ENCODE peak calls at places on chromosomes 1 and 21, in four cellular contexts. F, H, Z and M are unnamed samples.

GRCh38 chr1:230796626-230797025 is 49.4 kb downstream of the CAPN9 start:
- DNase-seq in H (no peak), F (no peak), Z (no peak), M (no peak)

GRCh38 chr1:97832490-97832889 is 88.3 kb downstream of the DPYD start:
- DNase-seq in Z (no peak), H (peak), F (no peak), M (peak)

GRCh38 chr1:68459796-68460195 is 10.0 kb upstream of the RPE65 start:
- DNase-seq in F (no peak), Z (no peak), H (peak), M (no peak)

GRCh38 chr1:239909894-239910293 is 181.8 kb upstream of the FMN2 start:
- DNase-seq in F (no peak), Z (peak), H (peak), M (peak)

GRCh38 chr21:32207096-32207716 is 71.6 kb downstream of the MIS18A start:
- DNase-seq in Z (no peak), H (no peak), F (no peak), M (no peak)

GRCh38 chr1:211830055-211830329 is 571 bp downstream of the LPGAT1 start:
- DNase-seq in F (no peak), Z (no peak), H (no peak), M (no peak)

GRCh38 chr1:84406209-84406917 is 8.1 kb downstream of the DNASE2B start:
- DNase-seq in Z (no peak), H (peak), F (no peak), M (no peak)

GRCh38 chr1:117650840-117651568 is 45.2 kb downstream of the TENT5C start:
- DNase-seq in F (no peak), H (no peak), Z (no peak), M (no peak)

GRCh38 chr1:24725209-24725651 is 20.0 kb upstream of the CLIC4 start:
- DNase-seq in F (peak), H (peak), Z (peak), M (no peak)

GRCh38 chr1:65890201-65890600 is 97.5 kb downstream of the PDE4B start:
- DNase-seq in H (no peak), F (no peak), Z (no peak), M (no peak)

GRCh38 chr21:34243562-34243961 is 120.2 kb upstream of the KCNE2 start:
- DNase-seq in H (peak), F (no peak), Z (peak), M (no peak)

GRCh38 chr1:153946622-153947246 is at the start of gene DENND4B:
- DNase-seq in Z (peak), F (peak), H (peak), M (peak)
- TF ChIP-seq CTCF in Z (peak), F (peak), H (peak), M (peak)

DNA sequence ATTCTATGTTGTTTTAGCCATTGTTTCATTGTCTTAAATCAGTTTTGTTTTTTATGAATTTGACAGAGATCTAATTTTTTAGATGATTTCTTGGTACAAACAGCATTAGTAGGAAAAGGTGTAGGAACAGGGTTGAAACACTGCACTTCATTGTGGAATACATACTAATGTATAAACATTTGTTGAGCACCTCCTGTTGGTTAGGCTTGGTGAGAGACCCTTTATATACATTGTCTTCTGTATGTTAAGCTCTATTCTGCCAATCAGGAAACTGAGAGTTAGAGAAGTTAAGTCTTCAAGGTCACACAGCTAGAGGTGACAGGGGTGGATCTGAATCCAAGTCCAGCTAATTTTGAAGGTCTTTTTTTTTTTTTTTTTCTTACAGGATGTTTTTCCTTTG is 192.7 kb downstream of the VPS13D start:
- DNase-seq in Z (no peak), F (no peak), H (no peak), M (no peak)
- TF ChIP-seq CTCF in Z (peak), F (no peak), H (no peak), M (no peak)

GRCh38 chr1:46735708-46736324 is 16.9 kb upstream of the EFCAB14 start:
- DNase-seq in F (peak), Z (peak), H (peak), M (no peak)
- TF ChIP-seq CTCF in F (no peak), Z (peak), H (peak), M (peak)

DNA sequence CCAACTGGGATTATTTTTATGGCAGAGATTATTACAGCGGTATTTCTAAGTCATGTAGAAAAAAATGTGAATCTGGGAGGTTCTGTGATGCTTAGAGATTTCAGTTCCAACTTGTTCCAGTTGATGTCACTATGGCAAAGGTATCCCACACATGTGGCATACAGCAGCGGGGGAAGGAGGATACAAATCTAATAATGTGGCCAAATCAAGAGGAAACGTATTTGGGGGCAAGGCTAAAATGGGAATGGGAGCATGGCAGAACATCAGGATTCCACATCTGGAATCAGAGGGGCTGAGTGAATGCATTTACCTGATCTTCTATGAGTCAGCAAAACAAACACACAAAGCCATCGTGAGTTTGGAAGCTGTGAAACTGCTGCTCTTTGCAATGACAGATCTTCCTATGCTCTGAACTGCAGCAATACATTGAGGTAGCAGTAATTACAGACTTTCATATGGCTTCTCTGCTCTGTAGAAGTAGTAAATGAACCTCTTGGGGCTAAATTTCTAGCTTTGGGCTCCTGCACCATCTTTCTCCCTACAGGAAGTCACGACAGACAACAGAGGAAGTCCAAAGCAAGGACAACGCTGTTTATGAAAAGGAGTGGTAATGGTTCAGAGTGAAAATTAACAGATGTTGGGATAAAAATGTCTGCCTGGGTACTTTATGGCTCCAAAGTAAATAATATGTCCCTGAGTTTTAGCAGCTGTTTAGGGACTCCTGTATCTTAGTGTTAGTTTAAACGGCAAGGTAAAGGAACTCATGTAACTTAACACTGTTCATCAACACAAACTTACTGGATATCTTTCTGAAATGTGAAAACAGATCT is 55.6 kb downstream of the GABPA start:
- DNase-seq in Z (peak), F (no peak), H (peak), M (peak)
- TF ChIP-seq CTCF in Z (peak), F (peak), H (peak), M (peak)

GRCh38 chr1:227210604-227211003 is 107.7 kb downstream of the CDC42BPA start:
- DNase-seq in Z (no peak), H (no peak), F (no peak), M (no peak)
- TF ChIP-seq CTCF in Z (no peak), H (no peak), F (no peak), M (no peak)

GRCh38 chr1:33842348-33842747 is 21.5 kb upstream of the HMGB4 start:
- DNase-seq in Z (no peak), F (no peak), H (no peak), M (no peak)
- TF ChIP-seq CTCF in Z (peak), F (no peak), H (no peak), M (no peak)